ENCODE peak calls at places on chromosomes 13 and 19, in seven cellular contexts. Y is CD8-positive, alpha-beta T cell; Q is body of pancreas; E is BJ; U is tibial nerve; A is psoas muscle; Z is pancreas. S is an unnamed sample.

GRCh38 chr13:89066868-89067466 is 1395.8 kb downstream of the SLITRK5 start:
- DNase-seq in Y (peak; percentile 26), Q (peak; percentile 24), E (no peak), U (peak; percentile 48), A (no peak), Z (no peak), S (peak; percentile 8)

GRCh38 chr13:42048323-42048624 is 174 bp upstream of the DGKH start:
- DNase-seq in Y (no peak), Q (no peak), E (no peak), U (no peak), A (no peak), Z (no peak), S (no peak)

GRCh38 chr13:90884066-90884465 is 463.4 kb upstream of the MIR17HG start:
- DNase-seq in Y (no peak), Q (no peak), E (no peak), U (no peak), A (no peak), Z (no peak), S (no peak)

GRCh38 chr13:113792821-113793717 is 34.0 kb downstream of the TMEM255B start:
- DNase-seq in Y (no peak), Q (no peak), E (no peak), U (no peak), A (peak; percentile 32), Z (peak; percentile 42), S (no peak)

GRCh38 chr19:43545276-43545675 is 12.3 kb downstream of the ZNF575 start:
- DNase-seq in Y (no peak), Q (no peak), E (no peak), U (no peak), A (no peak), Z (no peak), S (no peak)

GRCh38 chr13:28889317-28889716 is 69.2 kb downstream of the MTUS2 start:
- DNase-seq in Y (no peak), Q (no peak), E (no peak), U (no peak), A (no peak), Z (no peak), S (no peak)

GRCh38 chr19:54178581-54179261 is 5.8 kb upstream of the TMC4 start:
- DNase-seq in Y (peak; percentile 45), Q (no peak), E (no peak), U (no peak), A (no peak), Z (peak; percentile 65), S (no peak)

GRCh38 chr13:73870970-73871935 is 263.0 kb downstream of the KLF12 start:
- DNase-seq in Y (no peak), Q (no peak), E (peak; percentile 35), U (peak; percentile 15), A (no peak), Z (no peak), S (peak; percentile 90)

GRCh38 chr19:33365676-33366075 is 7.8 kb upstream of the CEBPG start:
- DNase-seq in Y (no peak), Q (no peak), E (no peak), U (no peak), A (no peak), Z (no peak), S (no peak)

GRCh38 chr19:1211494-1212234 is 6.1 kb downstream of the STK11 start:
- DNase-seq in Y (no peak), Q (peak; percentile 93), E (no peak), U (no peak), A (peak; percentile 66), Z (peak; percentile 93), S (no peak)

GRCh38 chr19:40609561-40610395 is 8.6 kb downstream of the LTBP4 start:
- DNase-seq in Y (peak; percentile 86), Q (peak; percentile 97), E (no peak), U (peak; percentile 95), A (peak; percentile 95), Z (peak; percentile 97), S (peak; percentile 67)

GRCh38 chr13:78524936-78525335 is 78.4 kb downstream of the POU4F1 start:
- DNase-seq in Y (no peak), Q (no peak), E (no peak), U (no peak), A (no peak), Z (no peak), S (no peak)

GRCh38 chr13:48783181-48783630 is 129.5 kb downstream of the CYSLTR2 start:
- DNase-seq in Y (no peak), Q (peak; percentile 54), E (peak; percentile 88), U (peak; percentile 76), A (peak; percentile 70), Z (no peak), S (peak; percentile 100)

GRCh38 chr13:102825921-102826706 is 19.7 kb upstream of the ERCC5 start:
- DNase-seq in Y (no peak), Q (no peak), E (peak; percentile 83), U (no peak), A (no peak), Z (no peak), S (peak; percentile 95)

GRCh38 chr13:34257980-34258379 is 440.0 kb downstream of the RFC3 start:
- DNase-seq in Y (no peak), Q (no peak), E (no peak), U (no peak), A (no peak), Z (no peak), S (no peak)

GRCh38 chr19:41350735-41351338 is 2.9 kb downstream of the TGFB1 start:
- DNase-seq in Y (no peak), Q (no peak), E (no peak), U (no peak), A (no peak), Z (no peak), S (peak; percentile 42)

GRCh38 chr19:30345686-30346085 is 26.5 kb upstream of the ZNF536 start:
- DNase-seq in Y (no peak), Q (no peak), E (no peak), U (no peak), A (peak; percentile 10), Z (no peak), S (no peak)

GRCh38 chr13:94431569-94431968 is 47.9 kb downstream of the DCT start:
- DNase-seq in Y (no peak), Q (no peak), E (no peak), U (no peak), A (no peak), Z (no peak), S (peak; percentile 27)

GRCh38 chr19:34856052-34856451 is 70.7 kb upstream of the ZNF30 start:
- DNase-seq in Y (no peak), Q (no peak), E (no peak), U (no peak), A (no peak), Z (no peak), S (no peak)

GRCh38 chr19:34853369-34853768 is 73.3 kb upstream of the ZNF30 start:
- DNase-seq in Y (no peak), Q (no peak), E (no peak), U (no peak), A (no peak), Z (no peak), S (no peak)

GRCh38 chr19:34847393-34847792 is 74.4 kb upstream of the ZNF599 start:
- DNase-seq in Y (no peak), Q (no peak), E (no peak), U (no peak), A (no peak), Z (no peak), S (no peak)

GRCh38 chr19:34851277-34851804 is 75.4 kb upstream of the ZNF30 start:
- DNase-seq in Y (no peak), Q (no peak), E (no peak), U (no peak), A (no peak), Z (no peak), S (no peak)
- H3K4me3 ChIP-seq in Y (no peak overlapping the region), Q (no peak overlapping the region), E (no peak overlapping the region), U (no peak overlapping the region), A (no peak overlapping the region), Z (no peak overlapping the region), S (no peak overlapping the region)

GRCh38 chr13:91988331-91988730 is 589.9 kb downstream of the GPC5 start:
- DNase-seq in Y (no peak), Q (no peak), E (no peak), U (no peak), A (no peak), Z (no peak), S (no peak)
- TF ChIP-seq CTCF in Y (no peak), Q (no peak), E (no peak), U (no peak), A (no peak), Z (no peak), S (no peak)

GRCh38 chr19:15177269-15178116 is 23.3 kb downstream of the NOTCH3 start:
- DNase-seq in Y (peak; percentile 89), Q (peak; percentile 82), E (peak; percentile 6), U (peak; percentile 74), A (peak; percentile 90), Z (peak; percentile 91), S (peak; percentile 71)

GRCh38 chr19:15170345-15170744 is 30.4 kb downstream of the NOTCH3 start:
- DNase-seq in Y (no peak), Q (no peak), E (no peak), U (no peak), A (no peak), Z (peak; percentile 62), S (no peak)

GRCh38 chr19:15175609-15176008 is 25.2 kb downstream of the NOTCH3 start:
- DNase-seq in Y (no peak), Q (no peak), E (no peak), U (no peak), A (no peak), Z (no peak), S (no peak)

GRCh38 chr19:15169541-15170285 is 31.1 kb downstream of the NOTCH3 start:
- DNase-seq in Y (no peak), Q (no peak), E (no peak), U (no peak), A (no peak), Z (no peak), S (no peak)

GRCh38 chr19:15173746-15174404 is 26.9 kb downstream of the NOTCH3 start:
- DNase-seq in Y (no peak), Q (no peak), E (no peak), U (no peak), A (no peak), Z (no peak), S (peak; percentile 38)
- H3K4me3 ChIP-seq in Y (no peak overlapping the region), Q (no peak overlapping the region), E (no peak overlapping the region), U (no peak overlapping the region), A (no peak overlapping the region), Z (no peak overlapping the region), S (no peak overlapping the region)

DNA sequence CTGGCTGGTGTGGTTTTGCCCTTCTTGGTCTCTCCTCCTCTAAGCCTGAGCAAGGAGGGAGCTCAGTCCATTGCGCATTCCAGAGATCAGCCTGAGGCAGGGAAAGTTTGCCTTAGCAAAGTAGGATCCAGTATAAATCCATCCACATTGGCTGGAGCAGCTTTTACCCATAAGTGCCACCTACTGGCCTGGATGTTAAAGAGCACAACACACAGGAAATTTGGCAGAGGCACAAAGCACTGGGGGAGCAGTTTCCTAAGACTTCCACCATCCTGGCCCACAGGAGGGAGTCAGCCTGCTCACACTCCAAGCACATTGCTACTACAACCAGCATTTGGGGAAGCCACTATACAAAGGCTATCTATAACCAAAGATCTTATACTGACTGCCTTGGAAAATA is 1124.2 kb downstream of the SLITRK1 start:
- DNase-seq in Y (no peak), Q (no peak), E (no peak), U (no peak), A (no peak), Z (no peak), S (peak; percentile 36)
- TF ChIP-seq CTCF in Y (no peak), Q (no peak), E (no peak), U (no peak), A (no peak), Z (no peak), S (peak; percentile 10)

GRCh38 chr13:39586956-39587605 is 15.9 kb downstream of the LHFPL6 start:
- DNase-seq in Y (no peak), Q (no peak), E (no peak), U (no peak), A (no peak), Z (no peak), S (no peak)
- H3K4me3 ChIP-seq in Y (no peak overlapping the region), Q (no peak overlapping the region), E (no peak overlapping the region), U (no peak overlapping the region), A (no peak overlapping the region), Z (no peak overlapping the region), S (no peak overlapping the region)

S was measured in cardiac fibroblast.